ENCODE peak calls at places on chromosomes 11 and 22, in eight cellular contexts. E is astrocyte of the spinal cord, Y is upper lobe of right lung, B is HEK293T, H is stomach, D is NCI-H146, N is GM04504, Q is renal cortical epithelial cell. K is an unnamed sample.

GRCh38 chr11:131033151-131033651 is 116.9 kb upstream of the SNX19 start:
- DNase-seq in E (peak), Y (no peak), B (no peak), H (no peak), D (no peak), N (peak), Q (peak), K (peak)

GRCh38 chr22:49266561-49267519 is 560.8 kb downstream of the BRD1 start:
- DNase-seq in E (no peak), Y (no peak), B (no peak), H (no peak), D (no peak), N (no peak), Q (no peak), K (no peak)

GRCh38 chr22:35835267-35835997 is 117.8 kb downstream of the APOL5 start:
- DNase-seq in E (no peak), Y (no peak), B (no peak), H (no peak), D (no peak), N (no peak), Q (peak), K (no peak)

GRCh38 chr11:114821626-114822025 is 143.3 kb downstream of the NXPE2 start:
- DNase-seq in E (no peak), Y (no peak), B (no peak), H (no peak), D (peak), N (no peak), Q (no peak), K (peak)

GRCh38 chr11:114044042-114044871 is 15.3 kb upstream of the ZBTB16 start:
- DNase-seq in E (peak), Y (no peak), B (peak), H (no peak), D (no peak), N (no peak), Q (peak), K (no peak)

GRCh38 chr22:36252754-36253522 is at the start of gene APOL1:
- DNase-seq in E (no peak), Y (peak), B (no peak), H (peak), D (no peak), N (no peak), Q (peak), K (peak)

GRCh38 chr11:72370201-72370600 is 64.1 kb downstream of the CLPB start:
- DNase-seq in E (no peak), Y (no peak), B (no peak), H (no peak), D (no peak), N (no peak), Q (peak), K (no peak)

GRCh38 chr11:122709042-122709760 is 53.7 kb downstream of the UBASH3B start:
- DNase-seq in E (peak), Y (no peak), B (no peak), H (no peak), D (no peak), N (peak), Q (peak), K (no peak)

GRCh38 chr11:21933095-21933494 is 259.8 kb upstream of the ANO5 start:
- DNase-seq in E (no peak), Y (no peak), B (no peak), H (no peak), D (peak), N (no peak), Q (peak), K (peak)

GRCh38 chr11:66880484-66881211 is 23.8 kb downstream of the LRFN4 start:
- DNase-seq in E (no peak), Y (no peak), B (no peak), H (peak), D (peak), N (no peak), Q (peak), K (peak)

GRCh38 chr11:57775474-57775873 is 13.9 kb downstream of the CTNND1 start:
- DNase-seq in E (peak), Y (no peak), B (no peak), H (no peak), D (no peak), N (no peak), Q (no peak), K (no peak)

GRCh38 chr22:41909290-41910049 is 5.4 kb downstream of the SHISA8 start:
- DNase-seq in E (no peak), Y (no peak), B (no peak), H (no peak), D (no peak), N (no peak), Q (no peak), K (peak)

GRCh38 chr11:16917941-16918340 is 96.3 kb downstream of the PLEKHA7 start:
- DNase-seq in E (no peak), Y (no peak), B (no peak), H (no peak), D (no peak), N (no peak), Q (peak), K (peak)